ENCODE peak calls at places on chromosomes 13 and 19, in six cellular contexts. W, R, H, G, E and Q are unnamed samples.

GRCh38 chr13:108561152-108561551 is 68.3 kb upstream of the MYO16 start:
- DNase-seq in W (no peak), R (no peak), H (no peak), G (no peak), E (no peak), Q (no peak)

GRCh38 chr13:49400755-49401659 is 42.9 kb downstream of the CAB39L start:
- DNase-seq in W (peak), R (peak), H (no peak), G (no peak), E (no peak), Q (no peak)

GRCh38 chr19:45507864-45508680 is 793 bp downstream of the VASP start:
- DNase-seq in W (no peak), R (peak), H (peak), G (no peak), E (no peak), Q (peak)

GRCh38 chr19:16516381-16516780 is 20.2 kb downstream of the C19orf44 start:
- DNase-seq in W (no peak), R (no peak), H (no peak), G (no peak), E (no peak), Q (no peak)

GRCh38 chr19:46620716-46621115 is 4.2 kb downstream of the PTGIR start:
- DNase-seq in W (no peak), R (peak), H (no peak), G (no peak), E (no peak), Q (no peak)

GRCh38 chr19:511101-511841 is 4.0 kb downstream of the TPGS1 start:
- DNase-seq in W (peak), R (peak), H (no peak), G (no peak), E (no peak), Q (no peak)

GRCh38 chr13:105920375-105920774 is 615.1 kb downstream of the EFNB2 start:
- DNase-seq in W (peak), R (peak), H (no peak), G (no peak), E (no peak), Q (no peak)

GRCh38 chr19:47765522-47766358 is 12.8 kb upstream of the SELENOW start:
- DNase-seq in W (peak), R (peak), H (peak), G (no peak), E (no peak), Q (peak)

GRCh38 chr13:77697208-77698103 is at the start of gene SLAIN1:
- DNase-seq in W (peak), R (no peak), H (peak), G (peak), E (no peak), Q (peak)

GRCh38 chr13:48159436-48160225 is 64.7 kb upstream of the MED4 start:
- DNase-seq in W (no peak), R (peak), H (no peak), G (no peak), E (no peak), Q (no peak)

GRCh38 chr19:6540918-6541689 is 10.3 kb downstream of the TNFSF9 start:
- DNase-seq in W (no peak), R (peak), H (no peak), G (no peak), E (no peak), Q (no peak)

GRCh38 chr13:23980160-23980551 is 82.9 kb upstream of the C1QTNF9B start:
- DNase-seq in W (peak), R (peak), H (peak), G (peak), E (no peak), Q (peak)

GRCh38 chr13:30307966-30308290 is 577 bp upstream of the KATNAL1 start:
- DNase-seq in W (no peak), R (no peak), H (no peak), G (no peak), E (no peak), Q (no peak)

GRCh38 chr13:30305456-30305855 is 1.9 kb downstream of the KATNAL1 start:
- DNase-seq in W (no peak), R (no peak), H (no peak), G (no peak), E (no peak), Q (no peak)

GRCh38 chr13:30306762-30307193 is 573 bp downstream of the KATNAL1 start:
- DNase-seq in W (peak), R (peak), H (peak), G (peak), E (no peak), Q (peak)

GRCh38 chr13:30308548-30308947 is 1.2 kb upstream of the KATNAL1 start:
- DNase-seq in W (peak), R (peak), H (no peak), G (no peak), E (no peak), Q (no peak)

DNA sequence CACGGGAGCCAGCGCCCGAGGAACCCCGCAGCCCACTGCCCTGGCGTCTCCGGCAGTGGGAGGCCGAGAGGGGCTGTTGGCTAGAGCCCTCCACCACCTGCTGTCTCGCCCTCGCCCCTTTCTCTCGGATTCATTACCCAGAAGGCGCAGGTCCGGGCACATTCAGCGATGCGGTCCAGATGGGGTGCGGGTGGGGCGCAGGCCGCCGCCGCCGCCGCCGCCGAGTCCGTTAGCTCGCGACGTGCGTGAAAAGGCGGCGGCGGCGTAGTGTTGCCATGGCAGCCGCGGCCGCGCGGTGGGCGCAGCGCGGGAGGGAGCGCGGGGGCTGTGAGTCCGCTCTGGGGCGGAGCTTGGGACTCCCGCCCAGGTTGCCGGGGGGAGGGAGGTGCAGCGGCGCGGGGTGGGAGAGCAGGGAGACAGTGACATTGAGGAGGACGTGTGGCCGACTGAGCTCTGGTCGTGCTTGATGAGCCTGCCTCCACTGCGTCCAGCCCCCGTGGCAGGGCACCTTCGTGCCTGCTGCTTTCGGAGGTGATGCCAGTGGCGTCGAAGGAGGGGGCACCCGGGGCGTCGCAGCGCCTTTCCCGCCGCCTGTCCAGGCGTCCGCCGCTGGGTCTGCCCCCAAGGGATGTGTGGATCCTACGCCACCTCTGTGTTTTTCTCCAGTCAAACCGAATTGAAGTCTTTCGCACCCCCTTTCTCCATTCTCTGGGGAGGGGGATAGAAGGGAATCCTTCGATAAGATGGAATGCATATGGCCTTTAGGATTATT is at the start of gene KATNAL1:
- DNase-seq in W (peak), R (peak), H (peak), G (peak), E (no peak), Q (peak)
- TF ChIP-seq CTCF in W (no peak), R (no peak), H (no peak), G (no peak), E (no peak), Q (no peak)

GRCh38 chr19:3178377-3178972 is at the start of gene S1PR4:
- DNase-seq in W (no peak), R (no peak), H (no peak), G (no peak), E (no peak), Q (no peak)
- TF ChIP-seq CTCF in W (no peak), R (no peak), H (no peak), G (no peak), E (no peak), Q (no peak)

GRCh38 chr13:70729369-70729768 is 621.1 kb upstream of the KLHL1 start:
- DNase-seq in W (peak), R (no peak), H (no peak), G (no peak), E (no peak), Q (no peak)

DNA sequence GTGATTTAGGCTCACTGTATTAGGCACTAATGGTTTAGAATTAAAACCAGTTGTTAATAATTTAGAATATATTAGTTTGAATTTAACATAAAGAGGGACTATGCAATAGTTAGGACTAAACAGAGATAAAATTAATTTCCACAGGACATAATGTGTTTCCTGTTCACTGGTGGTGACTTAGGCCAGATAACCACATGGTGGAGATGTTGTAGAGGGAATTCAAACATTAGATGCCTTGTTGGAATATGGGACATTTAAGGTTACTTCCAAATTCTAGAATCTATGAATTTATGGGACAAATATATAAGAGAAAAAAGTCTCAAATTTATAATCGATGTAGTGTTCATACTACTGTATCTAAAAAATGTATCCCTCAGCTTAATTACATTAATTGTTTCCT is 615.5 kb upstream of the KLHL1 start:
- DNase-seq in W (peak), R (peak), H (no peak), G (no peak), E (no peak), Q (no peak)
- TF ChIP-seq CTCF in W (peak), R (no peak), H (no peak), G (no peak), E (peak), Q (peak)

GRCh38 chr19:18306903-18307681 is 15.8 kb downstream of the LSM4 start:
- DNase-seq in W (peak), R (no peak), H (no peak), G (no peak), E (no peak), Q (no peak)
- TF ChIP-seq CTCF in W (no peak), R (no peak), H (no peak), G (peak), E (no peak), Q (no peak)

DNA sequence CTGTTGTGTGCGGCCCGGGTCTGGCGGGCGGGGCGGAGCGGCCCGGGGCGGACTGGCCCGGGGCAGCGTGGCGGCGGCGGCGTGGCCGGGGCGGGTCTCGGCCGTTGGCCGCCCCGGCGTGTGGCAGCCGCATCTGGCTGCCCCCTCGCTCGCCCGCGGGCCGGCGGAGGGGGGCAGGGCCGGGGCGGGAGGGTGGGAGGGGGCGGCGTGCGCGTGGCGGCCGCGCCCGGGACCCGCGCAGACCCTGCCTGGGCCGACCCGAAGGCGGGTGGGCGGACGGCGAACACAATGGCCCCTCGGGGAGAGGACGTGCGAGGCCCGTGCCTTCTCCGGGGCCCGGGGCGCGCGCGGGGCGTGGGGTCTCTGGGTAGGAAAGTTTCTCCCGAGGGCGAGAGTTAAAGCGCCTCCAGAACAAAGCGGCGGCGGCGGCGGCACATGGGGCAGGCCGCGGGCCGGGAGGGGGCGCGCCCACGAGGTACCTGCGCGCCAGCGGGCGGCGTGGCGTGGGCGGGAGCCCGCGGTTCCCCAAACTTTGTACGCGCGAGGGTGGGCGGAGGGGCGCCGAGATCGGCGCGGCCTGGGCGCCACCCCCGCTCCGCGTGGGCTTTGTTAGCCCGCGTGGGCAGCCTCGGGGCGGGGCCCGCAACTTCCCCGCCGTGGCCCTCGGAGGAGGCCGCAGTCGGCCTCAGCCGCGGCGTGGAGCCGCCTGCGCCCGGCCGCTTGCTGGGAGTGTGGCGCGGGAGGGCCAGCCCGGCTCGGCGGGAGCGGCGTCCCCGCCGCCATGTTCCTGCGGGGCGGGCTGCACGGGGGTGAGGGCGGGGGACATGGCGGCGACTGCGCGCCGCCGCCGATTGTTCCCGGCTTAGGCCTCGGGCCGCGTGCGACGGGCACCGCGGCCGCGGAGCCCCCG is 764 bp downstream of the MIR17HG start:
- DNase-seq in W (peak), R (peak), H (peak), G (no peak), E (no peak), Q (peak)
- TF ChIP-seq CTCF in W (no peak), R (no peak), H (no peak), G (no peak), E (no peak), Q (peak)

GRCh38 chr19:40570313-40571004 is 6.2 kb upstream of the SHKBP1 start:
- DNase-seq in W (peak), R (peak), H (peak), G (peak), E (peak), Q (peak)
- TF ChIP-seq CTCF in W (peak), R (peak), H (no peak), G (peak), E (no peak), Q (no peak)

DNA sequence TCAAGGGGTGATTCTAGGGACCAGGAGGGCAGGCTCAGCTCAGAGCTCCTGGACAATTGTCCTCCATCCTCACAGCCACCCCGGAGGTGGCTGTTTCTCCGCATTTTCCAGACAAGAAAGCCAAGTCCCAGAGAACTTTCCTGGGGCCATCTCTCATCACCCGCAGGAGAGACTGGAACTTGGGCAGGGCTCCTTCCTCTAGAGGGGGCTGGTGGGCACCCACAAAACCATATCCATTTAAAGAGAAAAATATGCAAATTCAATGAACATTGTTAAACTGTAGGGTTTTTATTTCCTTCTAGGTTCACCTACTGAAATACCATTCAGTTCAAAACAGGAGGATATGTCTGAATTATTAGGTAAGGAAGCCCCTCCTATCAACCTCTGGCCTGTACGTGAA is 16.6 kb downstream of the SPACA7 start:
- DNase-seq in W (no peak), R (no peak), H (no peak), G (no peak), E (no peak), Q (no peak)
- TF ChIP-seq CTCF in W (no peak), R (no peak), H (no peak), G (no peak), E (peak), Q (peak)

GRCh38 chr19:50509366-50509765 is 1.6 kb downstream of the JOSD2 start:
- DNase-seq in W (no peak), R (no peak), H (no peak), G (no peak), E (no peak), Q (no peak)

GRCh38 chr19:50510121-50510670 is 795 bp downstream of the JOSD2 start:
- DNase-seq in W (peak), R (no peak), H (no peak), G (no peak), E (no peak), Q (no peak)

GRCh38 chr19:50510700-50511068 is 307 bp downstream of the JOSD2 start:
- DNase-seq in W (peak), R (peak), H (no peak), G (no peak), E (no peak), Q (no peak)

GRCh38 chr19:50512112-50512998 is 1.4 kb downstream of the ASPDH start:
- DNase-seq in W (no peak), R (no peak), H (no peak), G (no peak), E (no peak), Q (no peak)

DNA sequence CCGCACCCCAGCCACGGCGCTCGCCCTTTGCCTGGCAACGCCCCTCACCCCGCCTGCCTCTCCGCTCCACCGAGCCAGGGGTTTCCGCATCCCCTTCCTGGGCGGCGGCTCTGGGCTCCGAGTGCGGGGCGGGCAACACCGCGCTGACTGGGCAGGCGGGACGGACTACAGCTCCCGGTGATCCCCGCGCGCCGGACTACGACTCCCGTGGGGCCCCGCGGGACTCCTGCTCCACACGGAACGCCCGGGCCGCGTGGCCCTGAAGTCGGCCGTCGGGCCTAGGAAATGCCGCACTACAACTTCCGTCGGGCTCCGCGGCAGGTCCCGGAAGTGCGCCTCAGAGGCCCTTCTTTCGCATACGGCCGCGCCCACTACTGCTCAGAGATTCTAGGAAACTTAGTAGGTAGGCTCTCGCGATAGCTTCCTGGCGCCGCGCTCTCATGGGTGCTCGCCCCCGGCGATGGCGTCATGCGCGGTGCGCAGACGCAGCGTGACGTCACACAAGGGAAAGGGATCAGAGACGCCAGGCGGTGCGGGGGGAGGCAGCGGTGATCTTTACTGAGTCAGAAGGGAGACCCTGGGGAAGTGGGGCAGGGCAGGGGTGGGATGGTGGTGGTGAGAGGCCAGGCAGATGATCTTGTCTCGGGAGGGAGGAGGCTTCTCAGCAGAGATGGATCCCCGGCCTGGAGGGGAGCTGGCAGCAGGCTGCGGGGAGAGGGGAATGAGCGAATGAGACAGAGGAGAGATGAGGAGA is at the start of gene JOSD2:
- DNase-seq in W (peak), R (peak), H (peak), G (peak), E (peak), Q (peak)
- TF ChIP-seq CTCF in W (no peak), R (no peak), H (no peak), G (no peak), E (no peak), Q (no peak)